ENCODE peak calls at places on chromosomes 2 and 18, in six cellular contexts. Z is stromal cell of bone marrow; C is activated gamma-delta T cell treated with anti-CD3 and anti-CD28 coated beads, Interleukin-2, amount 50 U/mL, for 16 hours; T is NCI-H2081; V is left ventricle myocardium superior; B is GM04503. O is an unnamed sample.

GRCh38 chr18:68991281-68991680 is 193.4 kb downstream of the CCDC102B start:
- DNase-seq in Z (peak; percentile 69), C (no peak), T (no peak), V (no peak), B (peak; percentile 0), O (no peak)

GRCh38 chr2:37851428-37851827 is 73.7 kb upstream of the RMDN2 start:
- DNase-seq in Z (no peak), C (no peak), T (no peak), V (no peak), B (no peak), O (no peak)

GRCh38 chr2:160157861-160158813 is 41.9 kb downstream of the ITGB6 start:
- DNase-seq in Z (no peak), C (no peak), T (no peak), V (no peak), B (peak; percentile 55), O (no peak)

GRCh38 chr2:239298126-239298804 is 102.6 kb downstream of the HDAC4 start:
- DNase-seq in Z (no peak), C (peak; percentile 59), T (no peak), V (peak; percentile 31), B (no peak), O (no peak)

GRCh38 chr2:216695401-216695821 is at the start of gene IGFBP5:
- DNase-seq in Z (peak; percentile 73), C (no peak), T (peak; percentile 87), V (peak; percentile 95), B (no peak), O (peak; percentile 82)

GRCh38 chr2:128228894-128229293 is 89.8 kb downstream of the HS6ST1 start:
- DNase-seq in Z (peak; percentile 9), C (no peak), T (peak; percentile 18), V (no peak), B (no peak), O (peak; percentile 32)

GRCh38 chr2:27442282-27442980 is at the start of gene KRTCAP3:
- DNase-seq in Z (no peak), C (peak; percentile 24), T (peak; percentile 85), V (peak; percentile 37), B (no peak), O (peak; percentile 66)

GRCh38 chr2:148674063-148675020 is 29.8 kb downstream of the EPC2 start:
- DNase-seq in Z (no peak), C (no peak), T (no peak), V (no peak), B (no peak), O (no peak)

GRCh38 chr18:57698571-57699276 is 77.1 kb upstream of the NARS1 start:
- DNase-seq in Z (peak; percentile 44), C (no peak), T (no peak), V (no peak), B (peak; percentile 34), O (no peak)

GRCh38 chr2:24918326-24919099 is 1.5 kb downstream of the ADCY3 start:
- DNase-seq in Z (no peak), C (no peak), T (no peak), V (no peak), B (no peak), O (no peak)

GRCh38 chr2:64908406-64908805 is 80.8 kb upstream of the SLC1A4 start:
- DNase-seq in Z (no peak), C (no peak), T (no peak), V (no peak), B (no peak), O (no peak)

GRCh38 chr2:9380702-9381628 is 42.4 kb downstream of the ITGB1BP1 start:
- DNase-seq in Z (peak; percentile 79), C (no peak), T (no peak), V (peak; percentile 46), B (peak; percentile 84), O (no peak)

GRCh38 chr2:230982528-230982927 is 13.4 kb upstream of the SPATA3 start:
- DNase-seq in Z (no peak), C (no peak), T (no peak), V (no peak), B (no peak), O (no peak)

GRCh38 chr2:239944706-239945551 is 80.2 kb downstream of the NDUFA10 start:
- DNase-seq in Z (no peak), C (no peak), T (no peak), V (peak; percentile 47), B (no peak), O (no peak)

GRCh38 chr2:545228-545627 is 132.0 kb downstream of the TMEM18 start:
- DNase-seq in Z (no peak), C (no peak), T (no peak), V (no peak), B (no peak), O (no peak)

GRCh38 chr2:208608436-208608835 is 201.8 kb downstream of the PTH2R start:
- DNase-seq in Z (no peak), C (no peak), T (no peak), V (no peak), B (no peak), O (peak; percentile 85)

GRCh38 chr18:63997606-63998005 is 27.7 kb downstream of the SERPINB8 start:
- DNase-seq in Z (peak; percentile 49), C (no peak), T (no peak), V (no peak), B (no peak), O (no peak)

O was measured in DMS153.